ENCODE peak calls at places on chromosomes 5 and 9, in ten cellular contexts. Z is cardiac muscle cell; M is NCI-H345; G is cerebellar cortex; B is fibroblast of mammary gland; P is GM12865; I is islet precursor cell; U is activated CD4-positive, alpha-beta T cell treated with anti-CD3 and anti-CD28 coated beads, Interleukin-2, amount 10 ng/mL, durations not matched to agents 7 days and 5 days; V is stromal cell of bone marrow; S is amniotic stem cell. K is an unnamed sample.

GRCh38 chr9:92001244-92001643 is 51.2 kb upstream of the ROR2 start:
- DNase-seq in Z (peak; percentile 6), M (no peak), G (no peak), B (peak; percentile 76), P (no peak), I (no peak), U (no peak), V (no peak), S (no peak), K (no peak)

GRCh38 chr5:42614509-42614908 is 142.1 kb upstream of the CCDC152 start:
- DNase-seq in Z (peak; percentile 54), M (no peak), G (no peak), B (peak; percentile 73), P (no peak), I (no peak), U (no peak), V (peak; percentile 19), S (no peak), K (no peak)

GRCh38 chr5:164000819-164001218 is 495.4 kb downstream of the MAT2B start:
- DNase-seq in Z (no peak), M (no peak), G (no peak), B (peak; percentile 15), P (no peak), I (no peak), U (no peak), V (peak; percentile 18), S (no peak), K (no peak)

GRCh38 chr9:12722131-12722530 is 28.9 kb downstream of the TYRP1 start:
- DNase-seq in Z (peak; percentile 16), M (no peak), G (no peak), B (peak; percentile 90), P (no peak), I (no peak), U (no peak), V (no peak), S (no peak), K (no peak)

GRCh38 chr5:1663186-1663585 is 136.5 kb downstream of the MRPL36 start:
- DNase-seq in Z (no peak), M (no peak), G (no peak), B (no peak), P (no peak), I (peak; percentile 48), U (no peak), V (no peak), S (no peak), K (no peak)

GRCh38 chr9:97866848-97867247 is 13.8 kb downstream of the FOXE1 start:
- DNase-seq in Z (no peak), M (no peak), G (no peak), B (no peak), P (peak; percentile 45), I (no peak), U (no peak), V (no peak), S (no peak), K (no peak)

GRCh38 chr5:57833489-57833888 is 350.9 kb upstream of the ACTBL2 start:
- DNase-seq in Z (no peak), M (no peak), G (no peak), B (no peak), P (no peak), I (no peak), U (no peak), V (no peak), S (no peak), K (no peak)

GRCh38 chr5:82413302-82414042 is 135.3 kb upstream of the RPS23 start:
- DNase-seq in Z (peak; percentile 91), M (no peak), G (no peak), B (peak; percentile 94), P (no peak), I (no peak), U (no peak), V (peak; percentile 85), S (peak; percentile 14), K (no peak)

GRCh38 chr9:21747171-21747570 is 55.3 kb upstream of the MTAP start:
- DNase-seq in Z (peak; percentile 92), M (no peak), G (no peak), B (peak; percentile 74), P (no peak), I (no peak), U (no peak), V (no peak), S (no peak), K (no peak)

GRCh38 chr5:170219615-170220014 is 13.2 kb upstream of the C5orf58 start:
- DNase-seq in Z (peak; percentile 24), M (no peak), G (no peak), B (peak; percentile 72), P (no peak), I (no peak), U (no peak), V (peak; percentile 61), S (no peak), K (no peak)

GRCh38 chr9:128607642-128608350 is 48.9 kb downstream of the DYNC2I2 start:
- DNase-seq in Z (no peak), M (no peak), G (peak; percentile 99), B (peak; percentile 71), P (no peak), I (no peak), U (no peak), V (peak; percentile 25), S (no peak), K (no peak)

GRCh38 chr9:16664211-16664610 is 206.3 kb downstream of the BNC2 start:
- DNase-seq in Z (no peak), M (no peak), G (no peak), B (no peak), P (no peak), I (no peak), U (no peak), V (no peak), S (no peak), K (no peak)

GRCh38 chr9:128164332-128164885 is 4.3 kb downstream of the BBLN start:
- DNase-seq in Z (no peak), M (no peak), G (no peak), B (peak; percentile 15), P (no peak), I (no peak), U (no peak), V (no peak), S (no peak), K (no peak)

GRCh38 chr5:42767491-42768105 is 11.0 kb downstream of the CCDC152 start:
- DNase-seq in Z (peak; percentile 60), M (peak; percentile 22), G (peak; percentile 10), B (peak; percentile 61), P (peak; percentile 22), I (no peak), U (peak; percentile 7), V (peak; percentile 35), S (peak; percentile 5), K (no peak)

GRCh38 chr5:92944903-92945629 is 636.0 kb downstream of the NR2F1-AS1 start:
- DNase-seq in Z (peak; percentile 87), M (no peak), G (no peak), B (peak; percentile 83), P (no peak), I (no peak), U (no peak), V (peak; percentile 13), S (no peak), K (no peak)

GRCh38 chr5:143231426-143231825 is 172.1 kb downstream of the NR3C1 start:
- DNase-seq in Z (peak; percentile 42), M (no peak), G (no peak), B (no peak), P (no peak), I (no peak), U (no peak), V (peak; percentile 63), S (no peak), K (no peak)

GRCh38 chr5:151202381-151203139 is 21.3 kb downstream of the CCDC69 start:
- DNase-seq in Z (peak; percentile 89), M (no peak), G (no peak), B (peak; percentile 83), P (peak; percentile 35), I (no peak), U (no peak), V (peak; percentile 65), S (no peak), K (no peak)

GRCh38 chr5:17355585-17356346 is 138.3 kb downstream of the BASP1 start:
- DNase-seq in Z (no peak), M (no peak), G (no peak), B (peak; percentile 96), P (no peak), I (no peak), U (no peak), V (peak; percentile 90), S (peak; percentile 21), K (no peak)

K was measured in neuronal stem cell.